ENCODE peak calls at places on chromosomes 5 and 9, in six cellular contexts. S, I, U, O, L and G are unnamed samples.

GRCh38 chr5:139575751-139576150 is 14.6 kb downstream of the UBE2D2 start:
- DNase-seq in S (no peak), I (no peak), U (no peak), O (no peak), L (no peak), G (peak; percentile 58)

GRCh38 chr5:106827061-106827460 is 843.7 kb downstream of the EFNA5 start:
- DNase-seq in S (no peak), I (no peak), U (peak; percentile 45), O (no peak), L (no peak), G (no peak)

GRCh38 chr5:61866930-61867329 is 439.1 kb upstream of the KIF2A start:
- DNase-seq in S (no peak), I (no peak), U (peak; percentile 38), O (no peak), L (no peak), G (no peak)

GRCh38 chr9:35716236-35716635 is 15.8 kb downstream of the TLN1 start:
- DNase-seq in S (no peak), I (no peak), U (no peak), O (no peak), L (no peak), G (no peak)

GRCh38 chr9:8733096-8733954 is 933.7 kb upstream of the DMAC1 start:
- DNase-seq in S (no peak), I (peak; percentile 64), U (no peak), O (peak; percentile 62), L (no peak), G (no peak)

GRCh38 chr5:55650391-55650790 is 61.7 kb downstream of the SLC38A9 start:
- DNase-seq in S (no peak), I (no peak), U (peak; percentile 84), O (no peak), L (no peak), G (peak; percentile 36)

GRCh38 chr5:15844253-15844652 is 335.3 kb downstream of the MARCHF11 start:
- DNase-seq in S (no peak), I (no peak), U (no peak), O (no peak), L (no peak), G (no peak)

GRCh38 chr9:126317513-126317912 is 9.1 kb upstream of the MVB12B start:
- DNase-seq in S (no peak), I (no peak), U (peak; percentile 25), O (no peak), L (no peak), G (peak; percentile 23)

GRCh38 chr5:15384581-15384980 is 115.4 kb upstream of the FBXL7 start:
- DNase-seq in S (no peak), I (no peak), U (no peak), O (no peak), L (no peak), G (no peak)

GRCh38 chr9:124269556-124269955 is 11.8 kb downstream of the NEK6 start:
- DNase-seq in S (no peak), I (no peak), U (no peak), O (no peak), L (no peak), G (no peak)

GRCh38 chr5:65261499-65261898 is 220.2 kb downstream of the ADAMTS6 start:
- DNase-seq in S (no peak), I (no peak), U (no peak), O (no peak), L (no peak), G (no peak)

GRCh38 chr5:156699147-156699546 is 150.9 kb upstream of the PPP1R2B start:
- DNase-seq in S (no peak), I (no peak), U (no peak), O (no peak), L (no peak), G (no peak)

GRCh38 chr9:99833735-99834134 is 12.1 kb downstream of the NR4A3 start:
- DNase-seq in S (no peak), I (no peak), U (peak; percentile 57), O (peak; percentile 46), L (no peak), G (no peak)

GRCh38 chr5:142011572-142012185 is 1.1 kb downstream of the GNPDA1 start:
- DNase-seq in S (no peak), I (no peak), U (no peak), O (no peak), L (no peak), G (no peak)

GRCh38 chr9:20209421-20210340 is 412.6 kb downstream of the MLLT3 start:
- DNase-seq in S (no peak), I (no peak), U (no peak), O (no peak), L (no peak), G (peak; percentile 97)

GRCh38 chr9:15711531-15712295 is 158.9 kb downstream of the CCDC171 start:
- DNase-seq in S (no peak), I (no peak), U (peak; percentile 25), O (no peak), L (no peak), G (no peak)

GRCh38 chr5:135245521-135246499 is 153.2 kb downstream of the MACROH2A1 start:
- DNase-seq in S (peak; percentile 4), I (peak; percentile 45), U (peak; percentile 73), O (no peak), L (peak; percentile 61), G (no peak)

GRCh38 chr9:98838155-98838904 is 30.9 kb downstream of the GALNT12 start:
- DNase-seq in S (no peak), I (no peak), U (no peak), O (no peak), L (no peak), G (no peak)

GRCh38 chr9:81631213-81631745 is 58.1 kb downstream of the TLE1 start:
- DNase-seq in S (no peak), I (no peak), U (no peak), O (no peak), L (no peak), G (no peak)

GRCh38 chr9:114606068-114606467 is 5.0 kb upstream of the TMEM268 start:
- DNase-seq in S (no peak), I (no peak), U (no peak), O (peak; percentile 55), L (no peak), G (no peak)

GRCh38 chr5:98872679-98873078 is 56.1 kb downstream of the CHD1 start:
- DNase-seq in S (no peak), I (no peak), U (peak; percentile 37), O (no peak), L (no peak), G (no peak)

GRCh38 chr5:159732220-159732619 is 184.1 kb upstream of the ADRA1B start:
- DNase-seq in S (no peak), I (no peak), U (no peak), O (no peak), L (no peak), G (peak; percentile 4)

GRCh38 chr5:142325677-142326479 is 1.1 kb upstream of the SPRY4 start:
- DNase-seq in S (peak; percentile 36), I (peak; percentile 96), U (peak; percentile 73), O (peak; percentile 96), L (peak; percentile 94), G (no peak)

GRCh38 chr5:60896991-60897390 is 47.9 kb downstream of the ERCC8 start:
- DNase-seq in S (no peak), I (no peak), U (no peak), O (no peak), L (no peak), G (no peak)

GRCh38 chr9:76667521-76667957 is 96.7 kb upstream of the PCA3 start:
- DNase-seq in S (no peak), I (no peak), U (peak; percentile 25), O (no peak), L (peak; percentile 25), G (no peak)

DNA sequence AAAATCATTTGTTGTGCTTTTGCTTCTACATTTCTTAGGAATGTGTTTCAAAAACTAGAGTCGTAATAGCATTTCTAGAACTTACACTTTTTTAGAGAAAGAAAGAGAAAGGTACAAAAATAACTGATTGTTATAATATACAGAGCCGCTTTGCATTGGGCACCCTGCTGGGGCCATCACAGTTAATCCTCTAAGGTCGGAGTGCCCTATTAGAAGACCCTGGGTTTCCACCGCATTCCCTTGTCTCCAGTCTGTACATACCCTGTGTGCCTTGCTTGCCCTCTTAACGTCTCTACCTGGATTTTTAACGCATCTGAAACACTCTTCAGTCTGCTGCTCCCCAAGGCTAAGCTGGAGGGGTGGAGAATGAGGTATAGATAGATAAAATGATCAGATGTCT is 1.3 kb downstream of the MARVELD2 start:
- DNase-seq in S (no peak), I (peak; percentile 67), U (no peak), O (peak; percentile 44), L (no peak), G (no peak)
- H3K4me3 ChIP-seq in S (peak overlapping the region; percentile 59), I (peak overlapping the region; percentile 81), U (no peak overlapping the region), O (no peak overlapping the region), L (no peak overlapping the region), G (no peak overlapping the region)

GRCh38 chr5:133425183-133425582 is 187.2 kb downstream of the FSTL4 start:
- DNase-seq in S (no peak), I (no peak), U (no peak), O (peak; percentile 25), L (no peak), G (no peak)
- H3K27me3 ChIP-seq in S (no peaks in the 10 kb centered on the region), I (peaks cover 13% of the 10 kb centered on the region), U (peaks cover 8% of the 10 kb centered on the region), O (no peaks in the 10 kb centered on the region), L (peaks cover 20% of the 10 kb centered on the region), G (no peaks in the 10 kb centered on the region)

GRCh38 chr5:44001675-44002380 is 387.4 kb downstream of the FGF10 start:
- DNase-seq in S (no peak), I (no peak), U (peak; percentile 1), O (no peak), L (no peak), G (no peak)
- H3K4me1 ChIP-seq in S (peaks cover 64% of the 10 kb centered on the region), I (no peaks in the 10 kb centered on the region), U (peaks cover 10% of the 10 kb centered on the region), O (no peaks in the 10 kb centered on the region), L (peaks cover 39% of the 10 kb centered on the region), G (no peaks in the 10 kb centered on the region)

GRCh38 chr5:74433255-74434123 is 207.0 kb downstream of the ENC1 start:
- DNase-seq in S (no peak), I (peak; percentile 54), U (peak; percentile 22), O (peak; percentile 31), L (no peak), G (no peak)
- H3K4me3 ChIP-seq in S (no peak overlapping the region), I (no peak overlapping the region), U (no peak overlapping the region), O (no peak overlapping the region), L (no peak overlapping the region), G (no peak overlapping the region)

GRCh38 chr9:130519927-130520326 is 59.5 kb upstream of the FUBP3 start:
- DNase-seq in S (no peak), I (no peak), U (no peak), O (no peak), L (no peak), G (no peak)
- H3K27me3 ChIP-seq in S (no peaks in the 10 kb centered on the region), I (no peaks in the 10 kb centered on the region), U (peaks cover 34% of the 10 kb centered on the region), O (no peaks in the 10 kb centered on the region), L (no peaks in the 10 kb centered on the region), G (no peaks in the 10 kb centered on the region)

DNA sequence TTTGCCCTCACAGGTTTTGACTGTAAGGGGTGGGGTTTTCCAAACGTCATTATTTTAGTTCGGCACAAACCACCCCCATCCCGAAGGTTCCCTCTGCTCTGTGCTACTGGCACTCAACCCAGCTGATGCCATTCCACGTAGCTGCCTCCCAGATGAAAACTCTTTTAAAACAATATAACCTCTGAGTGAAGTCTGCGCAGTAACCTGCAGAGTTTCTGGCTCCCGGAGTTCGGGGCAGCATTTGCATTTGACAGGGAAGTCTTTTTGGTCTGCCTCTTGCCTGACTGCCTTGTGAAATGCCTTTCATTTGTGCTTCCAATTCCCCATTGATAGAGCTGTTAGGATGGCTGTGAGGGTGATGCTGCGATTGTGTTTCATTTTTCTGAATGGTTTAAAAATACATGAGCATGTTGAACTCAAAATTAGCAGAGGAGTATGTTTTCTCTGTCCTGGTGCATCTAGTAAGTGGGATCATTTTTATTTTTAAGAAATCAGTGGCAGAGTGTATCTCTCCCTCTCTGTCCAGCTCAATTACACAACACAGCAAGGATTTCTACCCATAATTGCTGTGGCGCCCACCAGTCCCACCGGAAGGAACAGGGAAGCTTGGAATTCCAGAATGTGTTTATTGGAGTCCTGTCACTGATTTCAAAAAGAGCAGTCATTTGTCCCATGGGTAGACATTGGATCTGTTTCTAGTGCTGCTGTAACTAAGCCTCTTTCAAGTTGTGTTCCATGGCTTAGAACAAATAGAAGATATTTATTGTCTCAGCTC is 24.8 kb downstream of the ADCY2 start:
- DNase-seq in S (no peak), I (peak; percentile 90), U (no peak), O (peak; percentile 77), L (no peak), G (no peak)
- H3K4me1 ChIP-seq in S (no peaks in the 10 kb centered on the region), I (no peaks in the 10 kb centered on the region), U (no peaks in the 10 kb centered on the region), O (peaks cover 16% of the 10 kb centered on the region), L (no peaks in the 10 kb centered on the region), G (no peaks in the 10 kb centered on the region)